ENCODE peak calls at places on chromosome 1, in nine cellular contexts. C, X, U, E, P, H, I, V and Y are unnamed samples.

GRCh38 chr1:208513799-208514198 is 269.6 kb upstream of the PLXNA2 start:
- DNase-seq in P (no peak), X (no peak), E (no peak), C (no peak), V (no peak), H (no peak), U (no peak), I (no peak), Y (no peak)

GRCh38 chr1:17687125-17687524 is 68.0 kb upstream of the ACTL8 start:
- DNase-seq in P (no peak), E (no peak), I (no peak), V (no peak), U (no peak), C (no peak), H (no peak), X (no peak), Y (no peak)

GRCh38 chr1:26184086-26184485 is 6.3 kb upstream of the CATSPER4 start:
- DNase-seq in H (no peak), E (no peak), X (no peak), P (no peak), V (no peak), C (no peak), I (no peak), U (no peak), Y (no peak)

GRCh38 chr1:87202922-87203655 is 125.6 kb upstream of the LMO4 start:
- DNase-seq in H (no peak), V (no peak), I (no peak), X (peak; percentile 14), P (no peak), U (no peak), E (no peak), C (no peak), Y (no peak)

GRCh38 chr1:50860256-50860655 is 99.8 kb downstream of the FAF1 start:
- DNase-seq in U (no peak), C (no peak), V (no peak), P (no peak), X (no peak), I (no peak), E (no peak), H (no peak), Y (no peak)

GRCh38 chr1:19021845-19022244 is 65.4 kb upstream of the IFFO2 start:
- DNase-seq in E (no peak), C (no peak), X (no peak), H (no peak), V (no peak), P (no peak), U (no peak), I (no peak), Y (no peak)

GRCh38 chr1:30879940-30880339 is 28.6 kb downstream of the SDC3 start:
- DNase-seq in V (peak; percentile 69), H (no peak), I (no peak), X (no peak), C (no peak), U (no peak), P (no peak), E (no peak), Y (no peak)

GRCh38 chr1:39489567-39490239 is 1.7 kb upstream of the BMP8A start:
- DNase-seq in E (no peak), X (no peak), H (no peak), V (no peak), I (no peak), U (no peak), C (no peak), P (no peak), Y (no peak)

GRCh38 chr1:188061881-188062280 is 1233.1 kb downstream of the PLA2G4A start:
- DNase-seq in V (no peak), C (no peak), U (no peak), P (no peak), X (no peak), H (no peak), E (no peak), I (no peak), Y (no peak)

GRCh38 chr1:172642970-172643369 is 15.9 kb upstream of the FASLG start:
- DNase-seq in U (peak; percentile 18), P (no peak), E (no peak), I (no peak), X (no peak), V (no peak), C (no peak), H (no peak), Y (no peak)

GRCh38 chr1:197544130-197544529 is 231.2 kb downstream of the DENND1B start:
- DNase-seq in H (no peak), I (no peak), C (no peak), E (no peak), P (no peak), U (no peak), V (no peak), X (no peak), Y (no peak)

GRCh38 chr1:223319913-223320600 is 43.9 kb downstream of the SUSD4 start:
- DNase-seq in H (no peak), V (no peak), X (no peak), E (peak; percentile 71), P (no peak), C (no peak), U (no peak), I (no peak), Y (no peak)

GRCh38 chr1:57591854-57592253 is 168.0 kb upstream of the DAB1 start:
- DNase-seq in I (no peak), C (no peak), X (no peak), P (no peak), H (no peak), V (no peak), E (no peak), U (no peak), Y (no peak)

GRCh38 chr1:85102479-85102878 is 54.2 kb upstream of the MCOLN3 start:
- DNase-seq in E (no peak), I (no peak), V (no peak), U (no peak), C (no peak), X (no peak), H (no peak), P (no peak), Y (no peak)
- H3K4me3 ChIP-seq in E (no peak overlapping the region), I (no peak overlapping the region), V (no peak overlapping the region), U (no peak overlapping the region), C (no peak overlapping the region), X (no peak overlapping the region), H (no peak overlapping the region), P (no peak overlapping the region), Y (no peak overlapping the region)

DNA sequence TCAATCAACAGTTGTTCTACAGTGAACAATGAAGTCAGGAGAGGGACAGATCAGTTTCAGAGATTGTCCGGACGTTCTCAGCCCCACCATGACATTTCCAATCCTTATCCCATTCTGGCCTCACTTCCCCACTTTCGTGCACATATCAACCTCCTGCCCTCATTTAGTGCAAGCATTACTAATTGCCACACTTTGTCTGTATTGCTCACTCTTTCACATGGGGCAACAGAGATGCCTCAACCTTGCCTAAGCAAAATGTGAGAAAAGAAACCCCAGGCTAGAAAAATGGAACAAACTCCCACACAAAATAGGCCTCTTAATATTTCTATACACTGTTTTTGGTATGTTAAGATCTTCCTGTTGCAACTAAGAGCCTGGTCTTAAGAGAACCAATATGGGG is 8.9 kb upstream of the RGS1 start:
- DNase-seq in U (no peak), C (no peak), H (no peak), P (no peak), E (no peak), V (no peak), I (no peak), X (no peak), Y (no peak)
- H3K27ac ChIP-seq in U (no peak overlapping the region), C (no peak overlapping the region), H (no peak overlapping the region), P (no peak overlapping the region), E (no peak overlapping the region), V (no peak overlapping the region), I (no peak overlapping the region), X (no peak overlapping the region), Y (no peak overlapping the region)

DNA sequence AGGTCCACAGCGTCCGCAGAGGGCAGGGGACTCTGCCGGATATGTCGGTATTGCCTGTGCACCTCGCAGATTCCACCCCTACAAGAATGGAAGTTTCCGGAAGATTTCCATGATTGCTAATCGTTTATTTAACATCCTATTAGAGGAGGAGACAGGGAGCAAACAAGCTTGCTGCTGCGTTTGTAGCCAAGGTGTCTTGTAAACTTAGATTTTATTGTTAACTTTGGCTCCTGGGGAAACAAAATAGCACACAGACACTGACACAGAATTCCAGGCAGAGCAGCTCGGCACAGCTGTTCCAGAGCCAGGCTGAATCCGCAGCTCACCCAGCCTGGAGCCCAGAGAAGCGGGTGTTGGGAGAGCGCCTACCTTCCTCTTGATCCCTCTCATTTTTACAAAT is 75.7 kb downstream of the AJAP1 start:
- DNase-seq in P (no peak), C (no peak), I (no peak), X (no peak), H (no peak), U (no peak), V (no peak), E (no peak), Y (no peak)
- H3K9me3 ChIP-seq in P (no peaks in the 10 kb centered on the region), C (no peaks in the 10 kb centered on the region), I (no peaks in the 10 kb centered on the region), X (no peaks in the 10 kb centered on the region), H (no peaks in the 10 kb centered on the region), U (no peaks in the 10 kb centered on the region), V (no peaks in the 10 kb centered on the region), E (no peaks in the 10 kb centered on the region), Y (peaks cover 15% of the 10 kb centered on the region)

DNA sequence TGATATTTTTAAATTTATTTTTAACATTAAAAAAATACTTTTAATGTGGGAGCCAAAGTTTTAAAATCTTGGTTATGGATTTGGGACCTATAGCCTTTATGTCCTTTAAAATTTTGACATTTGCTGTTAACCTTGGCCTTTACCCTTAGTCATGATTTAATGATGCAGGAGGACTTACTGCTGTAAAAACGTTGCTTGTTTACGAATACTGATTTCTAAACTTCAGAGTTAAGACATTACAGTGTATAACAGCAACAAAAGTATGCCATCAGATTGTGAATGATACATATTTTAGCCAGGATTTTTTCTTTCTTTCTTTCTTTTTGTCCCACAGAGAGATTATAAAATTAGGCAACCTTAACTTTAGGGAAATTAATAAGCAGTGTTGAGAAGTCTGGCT is 8.9 kb downstream of the RBM15 start:
- DNase-seq in H (no peak), V (no peak), U (no peak), E (no peak), P (no peak), C (no peak), I (no peak), X (no peak), Y (no peak)
- H3K4me3 ChIP-seq in H (no peak overlapping the region), V (no peak overlapping the region), U (no peak overlapping the region), E (no peak overlapping the region), P (no peak overlapping the region), C (no peak overlapping the region), I (no peak overlapping the region), X (no peak overlapping the region), Y (no peak overlapping the region)

DNA sequence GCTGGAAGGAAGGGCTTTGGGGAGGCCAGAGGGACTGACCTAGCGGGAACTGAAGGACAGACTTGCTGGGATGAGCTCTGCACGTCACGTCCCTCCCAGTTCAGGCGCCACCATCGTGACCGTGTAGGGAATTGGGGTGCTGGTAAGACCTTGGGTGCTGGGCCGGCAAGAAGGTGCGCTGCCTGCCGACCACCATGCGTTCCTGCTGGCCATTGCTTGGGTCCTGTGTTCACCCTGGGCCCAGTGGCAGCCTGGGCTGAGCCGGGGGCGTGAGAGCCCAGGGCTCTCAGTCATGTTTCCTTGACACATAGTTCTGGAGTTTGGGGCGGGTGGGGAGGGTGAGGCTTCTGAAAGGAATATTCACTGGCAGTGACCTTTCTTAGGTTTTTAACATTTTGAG is 176.0 kb downstream of the CAMTA1 start:
- DNase-seq in I (no peak), U (no peak), P (no peak), X (no peak), C (no peak), V (no peak), E (no peak), H (no peak), Y (no peak)
- H3K27ac ChIP-seq in I (peak overlapping the region; percentile 57), U (no peak overlapping the region), P (no peak overlapping the region), X (no peak overlapping the region), C (no peak overlapping the region), V (no peak overlapping the region), E (no peak overlapping the region), H (no peak overlapping the region), Y (no peak overlapping the region)